ENCODE peak calls at places on chromosomes 5 and 9, in nine cellular contexts. One of them, this sample, is unnamed.

GRCh38 chr9:108163321-108164005 is 673.9 kb upstream of the KLF4 start:
- DNase-seq in LoVo: no peak
- DNase-seq in astrocyte of the hippocampus: peak
- DNase-seq in fibroblast of the aortic adventitia: peak
- DNase-seq in HTR-8/SVneo: no peak
- DNase-seq in coronary artery: no peak
- DNase-seq in NCI-H774: no peak
- DNase-seq in KG1: no peak
- DNase-seq in neural progenitor cell: peak
- DNase-seq in this sample: no peak

GRCh38 chr9:38054653-38055052 is 14.4 kb downstream of the SHB start:
- DNase-seq in astrocyte of the hippocampus: no peak
- DNase-seq in KG1: no peak
- DNase-seq in neural progenitor cell: no peak
- DNase-seq in fibroblast of the aortic adventitia: no peak
- DNase-seq in LoVo: no peak
- DNase-seq in coronary artery: no peak
- DNase-seq in NCI-H774: no peak
- DNase-seq in HTR-8/SVneo: no peak
- DNase-seq in this sample: no peak

GRCh38 chr5:7856855-7857254 is 5.9 kb upstream of the CFAP90 start:
- DNase-seq in NCI-H774: peak
- DNase-seq in KG1: no peak
- DNase-seq in neural progenitor cell: peak
- DNase-seq in HTR-8/SVneo: peak
- DNase-seq in coronary artery: no peak
- DNase-seq in astrocyte of the hippocampus: peak
- DNase-seq in fibroblast of the aortic adventitia: peak
- DNase-seq in LoVo: no peak
- DNase-seq in this sample: peak

GRCh38 chr9:135342206-135343130 is 137.1 kb upstream of the PPP1R26 start:
- DNase-seq in neural progenitor cell: no peak
- DNase-seq in coronary artery: no peak
- DNase-seq in astrocyte of the hippocampus: no peak
- DNase-seq in NCI-H774: no peak
- DNase-seq in LoVo: no peak
- DNase-seq in KG1: no peak
- DNase-seq in fibroblast of the aortic adventitia: no peak
- DNase-seq in HTR-8/SVneo: no peak
- DNase-seq in this sample: no peak

GRCh38 chr9:101027246-101027645 is 1.3 kb upstream of the PLPPR1 start:
- DNase-seq in coronary artery: no peak
- DNase-seq in LoVo: no peak
- DNase-seq in NCI-H774: no peak
- DNase-seq in neural progenitor cell: no peak
- DNase-seq in astrocyte of the hippocampus: no peak
- DNase-seq in HTR-8/SVneo: no peak
- DNase-seq in KG1: no peak
- DNase-seq in fibroblast of the aortic adventitia: no peak
- DNase-seq in this sample: no peak

GRCh38 chr5:178464431-178465048 is 125.7 kb downstream of the COL23A1 start:
- DNase-seq in coronary artery: no peak
- DNase-seq in NCI-H774: no peak
- DNase-seq in LoVo: no peak
- DNase-seq in HTR-8/SVneo: no peak
- DNase-seq in fibroblast of the aortic adventitia: no peak
- DNase-seq in astrocyte of the hippocampus: no peak
- DNase-seq in KG1: no peak
- DNase-seq in neural progenitor cell: no peak
- DNase-seq in this sample: no peak

GRCh38 chr9:34375901-34376595 is 650 bp downstream of the MYORG start:
- DNase-seq in KG1: no peak
- DNase-seq in astrocyte of the hippocampus: peak
- DNase-seq in NCI-H774: peak
- DNase-seq in LoVo: peak
- DNase-seq in HTR-8/SVneo: peak
- DNase-seq in coronary artery: peak
- DNase-seq in neural progenitor cell: peak
- DNase-seq in fibroblast of the aortic adventitia: peak
- DNase-seq in this sample: peak

GRCh38 chr9:104805441-104805840 is 41.5 kb downstream of the NIPSNAP3B start:
- DNase-seq in coronary artery: no peak
- DNase-seq in neural progenitor cell: no peak
- DNase-seq in astrocyte of the hippocampus: no peak
- DNase-seq in LoVo: no peak
- DNase-seq in fibroblast of the aortic adventitia: no peak
- DNase-seq in NCI-H774: no peak
- DNase-seq in HTR-8/SVneo: no peak
- DNase-seq in KG1: no peak
- DNase-seq in this sample: no peak

GRCh38 chr9:69919461-69920061 is 98.9 kb downstream of the CFAP95 start:
- DNase-seq in astrocyte of the hippocampus: peak
- DNase-seq in HTR-8/SVneo: peak
- DNase-seq in fibroblast of the aortic adventitia: peak
- DNase-seq in KG1: no peak
- DNase-seq in coronary artery: no peak
- DNase-seq in NCI-H774: peak
- DNase-seq in LoVo: peak
- DNase-seq in neural progenitor cell: peak
- DNase-seq in this sample: peak

GRCh38 chr5:172556262-172556661 is 84.8 kb upstream of the NEURL1B start:
- DNase-seq in NCI-H774: no peak
- DNase-seq in astrocyte of the hippocampus: no peak
- DNase-seq in LoVo: no peak
- DNase-seq in fibroblast of the aortic adventitia: peak
- DNase-seq in HTR-8/SVneo: no peak
- DNase-seq in neural progenitor cell: no peak
- DNase-seq in coronary artery: no peak
- DNase-seq in KG1: no peak
- DNase-seq in this sample: no peak

GRCh38 chr5:155728857-155729683 is 597.9 kb upstream of the SGCD start:
- DNase-seq in LoVo: no peak
- DNase-seq in HTR-8/SVneo: no peak
- DNase-seq in astrocyte of the hippocampus: peak
- DNase-seq in neural progenitor cell: peak
- DNase-seq in NCI-H774: no peak
- DNase-seq in fibroblast of the aortic adventitia: no peak
- DNase-seq in KG1: no peak
- DNase-seq in coronary artery: no peak
- DNase-seq in this sample: peak

GRCh38 chr9:133509179-133510083 is 15.3 kb downstream of the MYMK start:
- DNase-seq in astrocyte of the hippocampus: peak
- DNase-seq in fibroblast of the aortic adventitia: no peak
- DNase-seq in NCI-H774: peak
- DNase-seq in coronary artery: no peak
- DNase-seq in LoVo: peak
- DNase-seq in neural progenitor cell: peak
- DNase-seq in HTR-8/SVneo: peak
- DNase-seq in KG1: no peak
- DNase-seq in this sample: no peak

GRCh38 chr5:172795401-172795977 is 24.5 kb upstream of the DUSP1 start:
- DNase-seq in LoVo: no peak
- DNase-seq in HTR-8/SVneo: no peak
- DNase-seq in astrocyte of the hippocampus: peak
- DNase-seq in KG1: no peak
- DNase-seq in NCI-H774: no peak
- DNase-seq in neural progenitor cell: no peak
- DNase-seq in fibroblast of the aortic adventitia: peak
- DNase-seq in coronary artery: peak
- DNase-seq in this sample: no peak